ENCODE peak calls at places on chromosomes 13 and 19, in ten cellular contexts. Q is GM13976, H is Calu3, D is endodermal cell, I is foreskin fibroblast, F is transverse colon, T is uterus, U is thoracic aorta, Y is tibial artery, N is retinal pigment epithelial cell. S is an unnamed sample.

GRCh38 chr13:75870397-75870801 is 234.3 kb downstream of the LMO7 start:
- DNase-seq in T (peak), N (no peak), F (no peak), Q (peak), U (no peak), I (peak), Y (no peak), D (peak), H (no peak), S (no peak)

GRCh38 chr19:15431396-15432017 is 12.7 kb upstream of the AKAP8L start:
- DNase-seq in N (no peak), I (no peak), H (no peak), Q (no peak), T (no peak), U (no peak), Y (no peak), F (no peak), D (no peak), S (no peak)

GRCh38 chr13:108769213-108770070 is 140.0 kb downstream of the MYO16 start:
- DNase-seq in U (no peak), Q (no peak), F (no peak), H (peak), Y (no peak), I (no peak), D (no peak), T (no peak), N (no peak), S (no peak)

GRCh38 chr19:41413947-41414346 is 13.2 kb downstream of the B3GNT8 start:
- DNase-seq in T (no peak), Q (no peak), I (no peak), H (no peak), N (no peak), U (no peak), Y (no peak), D (no peak), F (no peak), S (no peak)

GRCh38 chr13:79141082-79141481 is 265.0 kb downstream of the RBM26 start:
- DNase-seq in Q (no peak), I (no peak), Y (no peak), D (no peak), F (no peak), N (no peak), U (no peak), T (no peak), H (no peak), S (no peak)

GRCh38 chr19:54431255-54431838 is 16.1 kb downstream of the TTYH1 start:
- DNase-seq in H (peak), N (no peak), D (no peak), U (no peak), Q (no peak), F (peak), I (no peak), Y (no peak), T (no peak), S (no peak)

GRCh38 chr19:32642771-32643170 is 32.2 kb downstream of the ANKRD27 start:
- DNase-seq in U (no peak), Q (no peak), I (no peak), H (no peak), D (no peak), F (peak), Y (no peak), N (no peak), T (no peak), S (no peak)

GRCh38 chr13:48456546-48456945 is 43.6 kb upstream of the LPAR6 start:
- DNase-seq in D (no peak), Y (no peak), F (no peak), T (no peak), N (no peak), I (no peak), U (no peak), Q (no peak), H (no peak), S (no peak)

GRCh38 chr19:56091066-56091490 is 30.0 kb downstream of the ZNF787 start:
- DNase-seq in Y (no peak), T (no peak), I (peak), Q (no peak), D (no peak), N (peak), F (no peak), H (peak), U (no peak), S (no peak)

GRCh38 chr19:40323705-40324104 is 24.5 kb downstream of the C19orf47 start:
- DNase-seq in Q (no peak), N (no peak), F (no peak), H (no peak), D (no peak), I (no peak), U (no peak), T (no peak), Y (no peak), S (no peak)

GRCh38 chr19:4494691-4495064 is 22.6 kb downstream of the HDGFL2 start:
- DNase-seq in T (no peak), N (no peak), I (no peak), Y (no peak), Q (no peak), H (no peak), U (no peak), D (no peak), F (no peak), S (no peak)

GRCh38 chr19:51111606-51112005 is 3.4 kb upstream of the CTU1 start:
- DNase-seq in I (no peak), Q (no peak), Y (no peak), H (peak), F (no peak), U (no peak), T (no peak), D (peak), N (no peak), S (no peak)
- TF ChIP-seq CTCF in I (peak), Q (peak), Y (no peak), H (peak), F (no peak), U (no peak), T (no peak), D (peak), N (peak), S (peak)

GRCh38 chr13:45490068-45490467 is 25.3 kb downstream of the COG3 start:
- DNase-seq in H (peak), T (no peak), D (no peak), I (no peak), Y (no peak), N (no peak), F (no peak), U (no peak), Q (no peak), S (no peak)
- TF ChIP-seq CTCF in H (no peak), T (no peak), D (peak), I (no peak), Y (no peak), N (peak), F (no peak), U (no peak), Q (peak), S (peak)

GRCh38 chr13:112213467-112214245 is 146.7 kb downstream of the SOX1 start:
- DNase-seq in N (no peak), D (no peak), F (peak), I (no peak), U (no peak), Q (no peak), T (no peak), H (peak), Y (no peak), S (no peak)
- TF ChIP-seq CTCF in N (no peak), D (no peak), F (peak), I (no peak), U (no peak), Q (no peak), T (no peak), H (no peak), Y (no peak), S (no peak)

DNA sequence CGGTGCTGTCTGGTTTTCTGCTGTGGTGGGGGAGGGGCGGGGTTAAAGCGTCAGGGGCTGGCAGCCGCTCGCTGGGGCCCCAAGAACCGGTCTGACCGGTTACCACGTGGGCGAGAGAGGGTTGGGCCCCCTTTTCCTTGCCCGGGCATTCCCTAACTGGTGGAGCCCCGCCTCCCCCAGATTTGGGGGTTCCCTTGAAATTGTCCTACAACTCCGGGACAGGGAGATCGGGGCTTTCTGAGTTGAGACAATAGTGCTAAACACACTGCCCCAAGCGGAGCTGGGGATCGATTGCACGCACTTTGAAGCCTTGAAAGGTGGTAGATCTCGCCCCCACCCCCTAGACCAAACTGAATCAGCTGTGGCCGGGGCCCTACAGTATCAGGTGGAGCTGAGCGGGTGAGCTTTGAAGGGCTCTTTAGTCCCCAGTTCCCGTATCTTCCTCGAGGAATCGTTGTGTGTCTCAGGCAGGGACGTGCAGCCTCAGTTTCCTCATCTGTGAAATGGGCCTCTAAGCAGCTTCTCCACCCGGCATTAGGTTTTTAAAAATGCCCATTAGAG is 4.8 kb downstream of the IER2 start:
- DNase-seq in U (no peak), D (peak), H (peak), T (peak), I (peak), Y (peak), N (no peak), Q (peak), F (peak), S (peak)
- TF ChIP-seq CTCF in U (no peak), D (peak), H (no peak), T (no peak), I (peak), Y (no peak), N (peak), Q (peak), F (peak), S (peak)

DNA sequence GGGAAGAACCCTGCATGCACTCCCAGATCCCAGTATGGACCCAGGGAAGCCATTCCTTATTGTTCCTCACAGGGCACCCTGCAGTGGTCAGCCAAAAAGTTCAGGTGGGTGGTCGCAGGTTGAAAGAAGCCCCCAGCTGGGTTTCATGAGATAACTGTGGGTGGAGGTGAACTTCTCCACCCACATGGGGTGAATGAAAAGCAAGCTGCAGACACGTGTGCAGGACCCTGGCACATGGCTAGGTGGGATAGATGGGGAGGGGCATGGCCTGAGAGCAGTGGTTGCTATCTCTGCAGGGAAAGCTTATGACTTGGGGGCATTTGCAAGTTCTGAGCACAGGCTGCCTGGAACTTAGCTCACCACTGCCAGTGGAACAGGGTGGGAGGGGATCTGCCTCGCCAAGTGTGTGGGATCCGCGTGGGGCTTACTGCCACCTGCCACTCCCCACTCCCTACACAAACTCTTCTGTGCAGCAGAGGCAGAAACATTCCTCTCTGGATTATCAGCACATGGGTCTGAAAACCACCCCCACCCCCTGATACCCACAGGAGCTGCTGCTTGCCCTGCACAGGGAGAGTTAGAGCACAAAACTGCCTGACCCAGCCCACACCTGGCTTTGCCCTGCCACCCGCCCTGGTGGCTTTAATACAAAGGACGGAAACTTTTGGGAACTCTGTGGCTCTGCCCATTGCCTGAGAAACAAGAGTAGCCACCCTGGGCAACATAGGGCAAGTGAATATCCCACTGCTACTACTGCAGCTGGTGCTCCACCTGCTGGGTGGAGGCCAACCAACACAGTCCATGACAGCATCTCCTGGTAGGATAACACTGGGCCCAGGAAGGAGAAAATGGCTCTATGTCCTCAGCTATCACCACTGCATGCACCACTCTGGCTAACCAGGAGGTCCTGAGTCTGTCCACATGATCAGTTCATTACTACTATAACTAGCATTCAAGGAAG is 24.4 kb downstream of the PLA2G4C start:
- DNase-seq in Y (no peak), Q (no peak), T (no peak), I (no peak), U (no peak), D (peak), H (no peak), N (no peak), F (no peak), S (no peak)
- TF ChIP-seq CTCF in Y (no peak), Q (no peak), T (no peak), I (peak), U (no peak), D (peak), H (no peak), N (peak), F (no peak), S (peak)

DNA sequence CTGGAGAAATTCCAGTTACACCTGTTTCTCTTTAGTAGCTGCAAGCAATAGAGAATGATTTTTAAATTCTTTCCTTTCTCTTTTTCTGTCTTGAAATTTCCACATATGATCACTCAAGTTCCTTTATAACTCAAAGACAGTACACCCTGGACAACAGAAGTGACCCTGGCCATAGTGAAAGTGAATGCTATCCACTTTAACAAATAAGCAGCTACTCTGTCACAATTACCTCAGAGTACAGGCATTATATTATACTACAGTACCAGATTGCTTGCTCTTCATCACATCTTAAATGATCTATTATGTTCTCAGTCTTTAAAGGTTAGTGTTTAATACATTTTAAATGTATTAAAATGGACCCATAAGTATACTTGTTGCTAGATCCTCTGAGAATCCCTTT is 136.2 kb downstream of the KLF12 start:
- DNase-seq in T (no peak), I (no peak), H (no peak), U (no peak), Y (no peak), N (no peak), D (no peak), Q (no peak), F (no peak), S (no peak)
- TF ChIP-seq CTCF in T (no peak), I (no peak), H (no peak), U (no peak), Y (no peak), N (no peak), D (no peak), Q (no peak), F (no peak), S (no peak)

GRCh38 chr13:65551208-65551607 is 1678.9 kb downstream of the PCDH9 start:
- DNase-seq in Q (no peak), U (no peak), T (no peak), N (no peak), F (no peak), Y (no peak), H (no peak), I (no peak), D (no peak), S (no peak)
- TF ChIP-seq CTCF in Q (no peak), U (no peak), T (no peak), N (no peak), F (no peak), Y (no peak), H (no peak), I (no peak), D (no peak), S (no peak)